ENCODE peak calls at places on chromosome 6, in ten cellular contexts. W is sigmoid colon, R is neural progenitor cell, V is HCT116, S is stomach, Z is body of pancreas, G is colonic mucosa, J is GM06990, B is aorta, E is left ventricle myocardium inferior. M is an unnamed sample. For H3K36me3, the result is how much of the 10 kb centered on the place peaks cover.

GRCh38 chr6:109978174-109979032 is at the start of gene GPR6:
- DNase-seq in W (no peak), R (peak), V (no peak), S (peak), Z (peak), G (peak), J (peak), B (peak), E (peak), M (peak)

GRCh38 chr6:97535800-97536199 is 252.8 kb upstream of the MMS22L start:
- DNase-seq in W (no peak), R (no peak), V (no peak), S (no peak), Z (no peak), G (no peak), J (no peak), B (no peak), E (no peak), M (no peak)

GRCh38 chr6:169415179-169415578 is 161.5 kb upstream of the THBS2 start:
- DNase-seq in W (no peak), R (peak), V (no peak), S (no peak), Z (no peak), G (no peak), J (no peak), B (no peak), E (no peak), M (no peak)

GRCh38 chr6:165657325-165657680 is 5.7 kb downstream of the PDE10A start:
- DNase-seq in W (no peak), R (no peak), V (no peak), S (no peak), Z (no peak), G (no peak), J (no peak), B (no peak), E (no peak), M (no peak)

GRCh38 chr6:124203106-124203811 is 399.6 kb downstream of the NKAIN2 start:
- DNase-seq in W (no peak), R (no peak), V (no peak), S (no peak), Z (no peak), G (no peak), J (no peak), B (no peak), E (no peak), M (no peak)

GRCh38 chr6:41200296-41200900 is 551 bp downstream of the TREML2 start:
- DNase-seq in W (no peak), R (no peak), V (no peak), S (peak), Z (peak), G (no peak), J (peak), B (peak), E (no peak), M (peak)

GRCh38 chr6:143223895-143224294 is 163.2 kb downstream of the AIG1 start:
- DNase-seq in W (no peak), R (peak), V (no peak), S (no peak), Z (peak), G (peak), J (no peak), B (no peak), E (peak), M (peak)

GRCh38 chr6:165090206-165090605 is 219.2 kb downstream of the C6orf118 start:
- DNase-seq in W (no peak), R (no peak), V (no peak), S (no peak), Z (no peak), G (no peak), J (no peak), B (no peak), E (no peak), M (no peak)

GRCh38 chr6:1987640-1988039 is 257.8 kb downstream of the GMDS start:
- DNase-seq in W (no peak), R (no peak), V (no peak), S (no peak), Z (no peak), G (no peak), J (no peak), B (no peak), E (no peak), M (no peak)

GRCh38 chr6:1153696-1154245 is 158.1 kb upstream of the FOXQ1 start:
- DNase-seq in W (no peak), R (no peak), V (no peak), S (no peak), Z (no peak), G (no peak), J (no peak), B (no peak), E (no peak), M (no peak)

GRCh38 chr6:12115492-12115891 is 103.4 kb downstream of the HIVEP1 start:
- DNase-seq in W (no peak), R (no peak), V (no peak), S (no peak), Z (no peak), G (no peak), J (no peak), B (no peak), E (no peak), M (no peak)

GRCh38 chr6:30709101-30709868 is 7.8 kb downstream of the MDC1 start:
- DNase-seq in W (no peak), R (no peak), V (no peak), S (no peak), Z (no peak), G (no peak), J (no peak), B (no peak), E (no peak), M (no peak)

GRCh38 chr6:12608016-12608860 is 108.3 kb upstream of the PHACTR1 start:
- DNase-seq in W (no peak), R (no peak), V (no peak), S (no peak), Z (no peak), G (no peak), J (peak), B (no peak), E (no peak), M (no peak)

GRCh38 chr6:47300417-47300816 is 9.3 kb downstream of the TNFRSF21 start:
- DNase-seq in W (no peak), R (no peak), V (no peak), S (no peak), Z (no peak), G (no peak), J (no peak), B (no peak), E (no peak), M (no peak)

GRCh38 chr6:23396934-23397333 is 729.1 kb upstream of the NRSN1 start:
- DNase-seq in W (no peak), R (no peak), V (no peak), S (no peak), Z (no peak), G (no peak), J (no peak), B (no peak), E (no peak), M (no peak)

GRCh38 chr6:49841424-49841823 is 24.9 kb downstream of the CRISP1 start:
- DNase-seq in W (no peak), R (no peak), V (no peak), S (no peak), Z (no peak), G (no peak), J (no peak), B (no peak), E (no peak), M (no peak)

GRCh38 chr6:179340-179950 is 112.8 kb upstream of the DUSP22 start:
- DNase-seq in W (no peak), R (no peak), V (no peak), S (no peak), Z (no peak), G (peak), J (no peak), B (no peak), E (no peak), M (no peak)

GRCh38 chr6:53201270-53201669 is 52.6 kb upstream of the GCM1 start:
- DNase-seq in W (no peak), R (no peak), V (no peak), S (no peak), Z (no peak), G (no peak), J (no peak), B (no peak), E (no peak), M (no peak)

GRCh38 chr6:135875446-135875845 is 23.9 kb downstream of the PDE7B start:
- DNase-seq in W (no peak), R (no peak), V (no peak), S (no peak), Z (no peak), G (no peak), J (no peak), B (no peak), E (no peak), M (no peak)

GRCh38 chr6:142697912-142698311 is 247.1 kb downstream of the HIVEP2 start:
- DNase-seq in W (no peak), R (no peak), V (no peak), S (no peak), Z (no peak), G (no peak), J (no peak), B (no peak), E (no peak), M (no peak)

GRCh38 chr6:27791182-27791939 is 120.8 kb downstream of the OR2B2 start:
- DNase-seq in W (peak), R (peak), V (peak), S (peak), Z (peak), G (peak), J (peak), B (peak), E (peak), M (peak)

GRCh38 chr6:147738516-147739187 is 230.2 kb downstream of the SAMD5 start:
- DNase-seq in W (no peak), R (no peak), V (no peak), S (no peak), Z (no peak), G (no peak), J (no peak), B (no peak), E (no peak), M (no peak)

GRCh38 chr6:165616116-165616515 is 46.9 kb downstream of the PDE10A start:
- DNase-seq in W (no peak), R (no peak), V (no peak), S (no peak), Z (no peak), G (no peak), J (no peak), B (no peak), E (no peak), M (no peak)

GRCh38 chr6:8079116-8079515 is 14.9 kb upstream of the BLOC1S5 start:
- DNase-seq in W (no peak), R (no peak), V (no peak), S (no peak), Z (no peak), G (no peak), J (no peak), B (no peak), E (no peak), M (no peak)

GRCh38 chr6:43128926-43129325 is 42.1 kb upstream of the SRF start:
- DNase-seq in W (no peak), R (no peak), V (no peak), S (no peak), Z (no peak), G (no peak), J (no peak), B (no peak), E (no peak), M (no peak)
- H3K36me3 ChIP-seq in W (under half), R (under half), V (under half), S (under half), Z (under half), G (under half), J (under half), B (under half), E (under half), M (under half)

GRCh38 chr6:127475823-127476176 is 16.6 kb upstream of the KIAA0408 start:
- DNase-seq in W (no peak), R (no peak), V (no peak), S (no peak), Z (no peak), G (no peak), J (peak), B (peak), E (peak), M (no peak)
- H3K36me3 ChIP-seq in W (under half), R (under half), V (under half), S (under half), Z (under half), G (under half), J (under half), B (under half), E (under half), M (under half)

DNA sequence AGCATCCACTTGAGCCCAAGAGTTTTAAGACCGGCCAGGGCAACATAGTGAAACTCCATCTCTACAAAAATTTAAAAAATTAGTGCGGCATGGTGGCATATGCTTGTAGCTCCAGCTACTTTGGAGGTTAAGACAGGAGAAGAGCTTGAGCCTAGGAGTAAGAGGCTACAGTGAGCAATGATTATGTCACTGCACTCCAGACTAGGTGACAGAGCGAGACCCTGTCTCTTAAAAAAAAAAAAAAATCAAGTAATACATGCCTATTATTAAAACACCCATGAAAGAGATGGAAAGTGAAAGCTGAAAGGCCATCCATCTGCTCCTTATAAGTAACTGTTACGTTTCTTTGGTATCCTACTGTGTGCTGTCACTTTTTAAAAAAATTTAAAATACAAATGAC is 66.4 kb downstream of the FKBP5 start:
- DNase-seq in W (no peak), R (no peak), V (no peak), S (no peak), Z (no peak), G (no peak), J (no peak), B (no peak), E (no peak), M (no peak)
- H3K36me3 ChIP-seq in W (under half), R (under half), V (under half), S (half or more), Z (under half), G (under half), J (under half), B (under half), E (half or more), M (under half)

GRCh38 chr6:36079596-36079995 is 50.7 kb upstream of the MAPK13 start:
- DNase-seq in W (no peak), R (no peak), V (no peak), S (no peak), Z (no peak), G (no peak), J (no peak), B (no peak), E (no peak), M (no peak)

GRCh38 chr6:36075656-36076055 is 48.0 kb downstream of the MAPK14 start:
- DNase-seq in W (no peak), R (no peak), V (peak), S (no peak), Z (no peak), G (no peak), J (no peak), B (no peak), E (no peak), M (peak)

GRCh38 chr6:36076178-36077088 is 48.8 kb downstream of the MAPK14 start:
- DNase-seq in W (no peak), R (no peak), V (no peak), S (no peak), Z (no peak), G (no peak), J (no peak), B (no peak), E (no peak), M (no peak)

GRCh38 chr6:36082318-36082717 is 48.0 kb upstream of the MAPK13 start:
- DNase-seq in W (no peak), R (no peak), V (no peak), S (no peak), Z (no peak), G (no peak), J (no peak), B (no peak), E (no peak), M (no peak)

GRCh38 chr6:36078159-36078558 is 50.6 kb downstream of the MAPK14 start:
- DNase-seq in W (no peak), R (no peak), V (no peak), S (no peak), Z (no peak), G (no peak), J (no peak), B (no peak), E (no peak), M (no peak)
- H3K36me3 ChIP-seq in W (under half), R (under half), V (under half), S (half or more), Z (under half), G (under half), J (under half), B (under half), E (half or more), M (under half)

GRCh38 chr6:157644043-157644810 is 178.8 kb upstream of the SNX9 start:
- DNase-seq in W (peak), R (no peak), V (no peak), S (no peak), Z (no peak), G (no peak), J (no peak), B (peak), E (no peak), M (no peak)
- H3K36me3 ChIP-seq in W (under half), R (under half), V (under half), S (under half), Z (under half), G (under half), J (under half), B (under half), E (under half), M (under half)

GRCh38 chr6:33686225-33686742 is 25.2 kb downstream of the UQCC2 start:
- DNase-seq in W (no peak), R (no peak), V (no peak), S (no peak), Z (no peak), G (no peak), J (no peak), B (no peak), E (no peak), M (no peak)
- H3K36me3 ChIP-seq in W (under half), R (under half), V (under half), S (half or more), Z (under half), G (under half), J (under half), B (under half), E (half or more), M (half or more)

DNA sequence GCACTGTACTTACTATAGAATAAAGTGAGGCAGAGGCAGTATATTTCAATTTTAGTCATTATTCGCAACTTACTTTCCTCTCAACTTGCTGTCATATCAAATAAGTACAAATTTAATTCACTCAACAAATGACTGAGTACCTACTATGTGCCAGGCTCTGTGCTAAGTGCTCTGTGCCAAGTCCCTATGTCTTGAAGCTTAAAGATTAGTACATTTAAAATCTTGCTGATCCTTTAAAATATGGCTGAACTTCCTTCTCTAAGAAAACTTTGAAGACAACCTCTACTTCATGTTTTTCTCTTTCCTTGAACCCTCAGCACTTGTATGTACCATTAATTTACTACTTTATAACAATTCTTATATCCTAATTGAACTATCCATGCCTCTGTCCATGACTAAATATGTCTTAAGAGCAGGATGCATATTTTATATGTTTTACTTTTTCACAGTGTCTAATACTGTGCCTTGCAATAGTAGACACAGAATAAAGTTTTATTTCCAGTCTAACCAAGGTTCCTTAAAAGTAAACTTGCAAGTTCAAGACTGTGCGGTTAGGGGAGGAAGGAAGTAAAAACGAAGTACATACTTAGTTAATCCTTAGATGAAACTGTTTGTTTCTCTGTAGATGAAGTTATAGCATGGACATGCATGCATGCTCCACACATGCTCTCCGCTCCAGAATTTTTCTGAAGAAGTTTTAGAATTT is 10.0 kb upstream of the LATS1 start:
- DNase-seq in W (no peak), R (no peak), V (no peak), S (no peak), Z (no peak), G (no peak), J (no peak), B (no peak), E (no peak), M (no peak)
- H3K36me3 ChIP-seq in W (under half), R (under half), V (under half), S (half or more), Z (under half), G (under half), J (under half), B (under half), E (half or more), M (under half)